ENCODE peak calls at places on chromosome 12, in nine cellular contexts. X is fibroblast of pulmonary artery; G is activated B cell treated with CpG ODN at 0.5 μM for 24 hours; E is DND-41; U is AG09309; A is heart left ventricle; I is CD8-positive, alpha-beta T cell; N is activated CD8-positive, alpha-beta T cell treated with anti-CD3 and anti-CD28 coated beads for 36 hours; M is nephron progenitor cell. P is an unnamed sample.
A peak's percentile ranks its signal among the peaks of the same experiment; 100 is the strongest.

GRCh38 chr12:1808798-1809480 is 11.4 kb upstream of the LRTM2 start:
- DNase-seq in X (no peak), G (no peak), E (no peak), U (no peak), A (peak; percentile 33), I (no peak), N (peak; percentile 39), M (no peak), P (no peak)

GRCh38 chr12:80472912-80473500 is 29.0 kb downstream of the PTPRQ start:
- DNase-seq in X (peak; percentile 83), G (no peak), E (no peak), U (peak; percentile 49), A (no peak), I (no peak), N (peak; percentile 5), M (peak; percentile 20), P (no peak)

GRCh38 chr12:94663077-94663476 is 12.7 kb upstream of the TMCC3 start:
- DNase-seq in X (no peak), G (no peak), E (no peak), U (no peak), A (no peak), I (no peak), N (no peak), M (no peak), P (no peak)

GRCh38 chr12:53569174-53569557 is 57.0 kb downstream of the ATF7 start:
- DNase-seq in X (peak; percentile 29), G (no peak), E (no peak), U (peak; percentile 23), A (no peak), I (no peak), N (no peak), M (no peak), P (no peak)

GRCh38 chr12:92218394-92219077 is 72.9 kb upstream of the BTG1 start:
- DNase-seq in X (peak; percentile 35), G (no peak), E (no peak), U (no peak), A (no peak), I (no peak), N (no peak), M (no peak), P (no peak)

GRCh38 chr12:82474798-82475184 is 116.5 kb downstream of the METTL25 start:
- DNase-seq in X (peak; percentile 51), G (no peak), E (no peak), U (no peak), A (no peak), I (no peak), N (no peak), M (no peak), P (no peak)

GRCh38 chr12:118371354-118372282 is 1.1 kb downstream of the TAOK3 start:
- DNase-seq in X (no peak), G (peak; percentile 33), E (peak; percentile 18), U (no peak), A (peak; percentile 76), I (no peak), N (peak; percentile 24), M (peak; percentile 47), P (no peak)

GRCh38 chr12:51409846-51410245 is 14.8 kb upstream of the SLC4A8 start:
- DNase-seq in X (no peak), G (no peak), E (no peak), U (no peak), A (no peak), I (no peak), N (no peak), M (no peak), P (no peak)

GRCh38 chr12:121748571-121749265 is 36.2 kb downstream of the TMEM120B start:
- DNase-seq in X (peak; percentile 91), G (no peak), E (no peak), U (peak; percentile 27), A (no peak), I (no peak), N (no peak), M (peak; percentile 43), P (no peak)

GRCh38 chr12:53696655-53697321 is 20.9 kb upstream of the ATP5MC2 start:
- DNase-seq in X (no peak), G (no peak), E (no peak), U (no peak), A (no peak), I (no peak), N (no peak), M (no peak), P (no peak)

GRCh38 chr12:124299628-124300388 is 4.9 kb downstream of the RFLNA start:
- DNase-seq in X (no peak), G (no peak), E (no peak), U (no peak), A (no peak), I (no peak), N (no peak), M (no peak), P (no peak)

GRCh38 chr12:124456652-124457152 is 110.7 kb downstream of the NCOR2 start:
- DNase-seq in X (no peak), G (peak; percentile 35), E (no peak), U (no peak), A (peak; percentile 78), I (no peak), N (peak; percentile 69), M (no peak), P (no peak)

GRCh38 chr12:65799331-65799730 is 25.0 kb upstream of the HMGA2 start:
- DNase-seq in X (no peak), G (no peak), E (no peak), U (no peak), A (no peak), I (no peak), N (no peak), M (no peak), P (no peak)

GRCh38 chr12:126891789-126892188 is 1375.2 kb upstream of the TMEM132C start:
- DNase-seq in X (no peak), G (no peak), E (no peak), U (no peak), A (no peak), I (no peak), N (no peak), M (peak; percentile 19), P (no peak)

GRCh38 chr12:42855362-42855950 is 265.9 kb upstream of the PRICKLE1 start:
- DNase-seq in X (no peak), G (no peak), E (no peak), U (no peak), A (no peak), I (no peak), N (no peak), M (no peak), P (no peak)

GRCh38 chr12:42854208-42854607 is 264.7 kb upstream of the PRICKLE1 start:
- DNase-seq in X (peak; percentile 6), G (no peak), E (no peak), U (no peak), A (no peak), I (no peak), N (no peak), M (no peak), P (no peak)

GRCh38 chr12:42859612-42860011 is 270.1 kb upstream of the PRICKLE1 start:
- DNase-seq in X (peak; percentile 6), G (no peak), E (no peak), U (no peak), A (no peak), I (no peak), N (no peak), M (no peak), P (no peak)

GRCh38 chr12:42854826-42855225 is 265.3 kb upstream of the PRICKLE1 start:
- DNase-seq in X (no peak), G (no peak), E (no peak), U (no peak), A (no peak), I (no peak), N (no peak), M (no peak), P (no peak)
- TF ChIP-seq CTCF in X (no peak), G (no peak), E (no peak), U (no peak), A (no peak), I (no peak), N (no peak), M (no peak), P (no peak)

GRCh38 chr12:6962285-6963015 is 8.0 kb downstream of the PHB2 start:
- DNase-seq in X (no peak), G (peak; percentile 26), E (no peak), U (no peak), A (no peak), I (no peak), N (no peak), M (no peak), P (no peak)

GRCh38 chr12:6961278-6961694 is 9.2 kb downstream of the PHB2 start:
- DNase-seq in X (peak; percentile 35), G (peak; percentile 65), E (no peak), U (no peak), A (peak; percentile 84), I (peak; percentile 74), N (peak; percentile 97), M (no peak), P (no peak)

GRCh38 chr12:6960291-6961277 is 9.4 kb downstream of the PTPN6 start:
- DNase-seq in X (peak; percentile 48), G (peak; percentile 40), E (no peak), U (no peak), A (no peak), I (no peak), N (peak; percentile 68), M (no peak), P (no peak)

GRCh38 chr12:6963016-6963731 is 7.3 kb downstream of the PHB2 start:
- DNase-seq in X (no peak), G (no peak), E (peak; percentile 5), U (no peak), A (no peak), I (no peak), N (no peak), M (no peak), P (no peak)

DNA sequence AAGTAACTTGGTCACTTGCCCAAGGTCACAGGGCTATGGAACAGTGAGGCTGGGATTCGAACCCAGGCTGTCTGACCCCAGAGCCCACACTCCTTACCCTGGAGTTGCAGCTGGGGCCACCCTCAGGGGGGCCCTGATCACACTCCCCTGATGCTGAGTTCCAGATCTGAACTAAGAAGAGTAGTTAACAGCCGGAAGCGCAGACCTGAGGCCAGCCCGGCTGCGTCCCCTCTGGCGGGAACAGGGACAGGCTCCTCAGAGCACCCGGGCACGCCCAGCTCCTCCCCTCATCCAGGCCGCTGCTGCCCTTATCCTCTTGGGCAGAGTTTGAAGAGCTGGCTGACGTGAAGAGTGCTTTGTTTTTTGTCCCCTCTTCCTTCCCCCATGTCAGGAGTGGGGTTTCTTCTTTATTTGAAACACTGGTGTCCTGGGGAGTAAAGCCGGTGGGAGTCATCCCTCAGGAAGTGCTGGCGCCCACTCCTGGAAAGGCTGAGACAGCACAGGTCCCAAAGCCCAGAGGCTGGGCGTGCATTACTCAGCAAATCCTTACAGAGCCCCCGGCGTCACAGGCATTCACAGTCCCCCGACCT is 8.7 kb downstream of the PHB2 start:
- DNase-seq in X (peak; percentile 77), G (peak; percentile 39), E (no peak), U (no peak), A (peak; percentile 72), I (no peak), N (peak; percentile 78), M (peak; percentile 66), P (no peak)
- TF ChIP-seq CTCF in X (peak; percentile 64), G (no peak), E (peak; percentile 55), U (peak; percentile 55), A (peak; percentile 38), I (no peak), N (no peak), M (peak; percentile 52), P (peak; percentile 73)

GRCh38 chr12:127926004-127926403 is 341.0 kb upstream of the TMEM132C start:
- DNase-seq in X (peak; percentile 14), G (no peak), E (no peak), U (no peak), A (no peak), I (no peak), N (no peak), M (peak; percentile 33), P (no peak)
- TF ChIP-seq CTCF in X (peak; percentile 7), G (no peak), E (no peak), U (peak; percentile 79), A (peak; percentile 62), I (no peak), N (no peak), M (peak; percentile 43), P (peak; percentile 75)

GRCh38 chr12:26001530-26001929 is 43.0 kb downstream of the RASSF8 start:
- DNase-seq in X (no peak), G (no peak), E (no peak), U (no peak), A (no peak), I (no peak), N (no peak), M (no peak), P (no peak)
- TF ChIP-seq CTCF in X (no peak), G (no peak), E (peak; percentile 9), U (no peak), A (no peak), I (no peak), N (no peak), M (no peak), P (no peak)

P was measured in type B pancreatic cell.